ENCODE peak calls at places on chromosomes 5 and 9, in four cellular contexts. Q, S, C and L are unnamed samples.

GRCh38 chr9:87875839-87876545 is 6.7 kb upstream of the SPATA31E1 start:
- DNase-seq in C (no peak), Q (no peak), S (no peak), L (no peak)

GRCh38 chr9:75488082-75488713 is 399.9 kb downstream of the OSTF1 start:
- DNase-seq in S (no peak), Q (no peak), C (no peak), L (no peak)

GRCh38 chr9:96391021-96391765 is 7.7 kb upstream of the SLC35D2 start:
- DNase-seq in Q (no peak), C (no peak), S (no peak), L (no peak)

GRCh38 chr5:91025449-91025848 is 357.7 kb downstream of the ARRDC3 start:
- DNase-seq in Q (no peak), C (no peak), S (no peak), L (no peak)

GRCh38 chr9:134951461-134951860 is 33.7 kb upstream of the FCN1 start:
- DNase-seq in Q (peak), S (no peak), C (no peak), L (no peak)

GRCh38 chr9:113579270-113580040 is 115.9 kb downstream of the RGS3 start:
- DNase-seq in Q (no peak), S (no peak), C (no peak), L (no peak)

GRCh38 chr9:137044042-137044441 is 1.9 kb downstream of the NPDC1 start:
- DNase-seq in Q (no peak), S (no peak), C (no peak), L (no peak)

GRCh38 chr9:90420714-90421513 is 221.7 kb downstream of the DIRAS2 start:
- DNase-seq in S (no peak), Q (no peak), C (no peak), L (no peak)

GRCh38 chr5:78108564-78108963 is 185.9 kb downstream of the AP3B1 start:
- DNase-seq in C (no peak), S (no peak), Q (no peak), L (no peak)

GRCh38 chr9:21605489-21605931 is 123.4 kb upstream of the IFNE start:
- DNase-seq in C (peak), Q (no peak), S (no peak), L (no peak)

GRCh38 chr5:76942581-76942980 is 10.3 kb upstream of the CRHBP start:
- DNase-seq in Q (no peak), C (no peak), S (no peak), L (no peak)

GRCh38 chr9:130235558-130236435 is 29.8 kb upstream of the HMCN2 start:
- DNase-seq in C (peak), S (peak), Q (no peak), L (no peak)

GRCh38 chr9:137053944-137054931 is at the start of gene ENTPD2:
- DNase-seq in S (no peak), Q (no peak), C (no peak), L (no peak)

GRCh38 chr5:154475613-154476342 is 2.2 kb downstream of the HAND1 start:
- DNase-seq in C (no peak), S (no peak), Q (no peak), L (no peak)

GRCh38 chr5:143560378-143560777 is 156.9 kb upstream of the NR3C1 start:
- DNase-seq in S (no peak), Q (no peak), C (no peak), L (no peak)

GRCh38 chr9:137064027-137064879 is 6.1 kb downstream of the SAPCD2 start:
- DNase-seq in Q (no peak), S (peak), C (peak), L (no peak)

GRCh38 chr9:79053613-79054012 is 518.2 kb upstream of the TLE4 start:
- DNase-seq in Q (no peak), S (no peak), C (no peak), L (no peak)

GRCh38 chr5:112973036-112973435 is 3.6 kb upstream of the DCP2 start:
- DNase-seq in S (no peak), C (no peak), Q (no peak), L (no peak)

GRCh38 chr9:107170801-107171200 is 112.3 kb upstream of the RAD23B start:
- DNase-seq in C (no peak), Q (no peak), S (no peak), L (no peak)

GRCh38 chr5:177071671-177072385 is 14.9 kb upstream of the FGFR4 start:
- DNase-seq in S (peak), Q (no peak), C (peak), L (peak)

GRCh38 chr5:66164044-66164790 is 20.1 kb downstream of the SREK1 start:
- DNase-seq in Q (no peak), S (no peak), C (peak), L (no peak)

GRCh38 chr5:151718653-151719052 is 31.9 kb upstream of the SPARC start:
- DNase-seq in S (no peak), C (peak), Q (no peak), L (no peak)

GRCh38 chr5:58088941-58089340 is 370.9 kb downstream of the PLK2 start:
- DNase-seq in C (peak), Q (no peak), S (no peak), L (no peak)

GRCh38 chr9:110040788-110041187 is 167.2 kb downstream of the C9orf152 start:
- DNase-seq in Q (no peak), S (no peak), C (peak), L (no peak)

GRCh38 chr5:1510631-1511030 is 13.1 kb downstream of the LPCAT1 start:
- DNase-seq in C (no peak), Q (no peak), S (peak), L (peak)

GRCh38 chr9:121889990-121890563 is 203.0 kb downstream of the TTLL11 start:
- DNase-seq in S (no peak), C (no peak), Q (no peak), L (no peak)

GRCh38 chr9:29456940-29457339 is 1883.7 kb upstream of the C9orf72 start:
- DNase-seq in C (peak), Q (no peak), S (no peak), L (no peak)

GRCh38 chr5:56323505-56323904 is 90.4 kb upstream of the ANKRD55 start:
- DNase-seq in C (peak), S (no peak), Q (no peak), L (no peak)

GRCh38 chr5:103785569-103785968 is 223.0 kb upstream of the NUDT12 start:
- DNase-seq in C (peak), S (no peak), Q (no peak), L (no peak)

GRCh38 chr5:127409236-127409921 is 108.1 kb upstream of the PRRC1 start:
- DNase-seq in S (no peak), C (no peak), Q (no peak), L (no peak)

GRCh38 chr5:86837610-86838009 is 219.9 kb downstream of the COX7C start:
- DNase-seq in Q (no peak), C (no peak), S (no peak), L (no peak)

DNA sequence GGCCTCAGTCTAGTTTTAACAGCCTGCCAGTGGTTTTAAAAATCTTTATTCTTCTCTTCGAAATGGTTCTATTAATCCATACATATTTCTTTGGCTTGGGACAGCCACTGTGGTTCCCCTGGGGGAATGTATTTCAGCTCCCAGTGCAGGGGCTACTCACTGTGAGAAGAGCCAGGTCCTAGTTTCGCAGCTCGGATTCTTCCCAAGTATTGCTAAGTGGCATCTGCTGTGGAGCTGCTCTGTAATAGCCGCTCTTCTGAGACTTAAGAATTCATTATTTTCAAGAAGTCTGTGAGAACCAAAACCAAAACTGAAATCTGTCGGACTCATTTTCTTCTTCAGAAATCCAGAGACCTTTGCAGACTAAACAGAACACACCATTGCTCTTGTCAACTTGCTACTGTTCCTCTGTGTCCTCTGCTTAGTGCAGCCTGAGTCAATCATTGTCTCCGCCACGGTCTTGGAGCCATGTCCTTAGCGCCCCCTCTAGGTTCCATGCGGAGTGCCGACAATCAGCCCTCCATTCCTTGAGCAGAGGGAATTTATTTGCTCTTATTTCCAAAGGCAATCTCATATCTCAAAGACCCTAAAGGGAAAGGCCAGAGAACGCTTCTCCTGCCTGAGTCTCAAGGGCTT is 478.2 kb downstream of the SPATA31D1 start:
- DNase-seq in Q (no peak), C (peak), S (no peak), L (no peak)
- TF ChIP-seq CTCF in Q (peak), C (peak), S (no peak), L (peak)

DNA sequence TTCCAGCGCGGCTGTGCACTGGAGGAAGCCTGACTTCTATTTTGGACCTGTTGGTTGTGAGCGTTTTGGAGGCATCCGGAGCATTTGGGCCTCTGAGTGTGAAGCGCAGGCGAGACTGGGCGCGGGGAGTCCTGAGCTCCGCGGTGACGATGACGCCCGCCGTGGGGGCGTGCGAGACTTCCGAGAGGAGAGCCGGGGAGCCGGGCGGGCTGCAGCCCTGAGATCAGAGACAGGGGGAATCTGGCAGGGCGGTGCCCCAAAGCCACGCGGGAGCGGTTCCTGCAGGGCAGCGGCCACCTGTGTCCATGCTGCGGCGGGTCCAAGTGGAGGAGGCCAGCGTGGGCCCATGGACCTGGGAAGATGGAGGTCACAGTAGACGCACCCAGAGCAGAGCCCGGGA is 47.4 kb downstream of the NTNG2 start:
- DNase-seq in C (no peak), S (no peak), Q (no peak), L (no peak)
- TF ChIP-seq CTCF in C (no peak), S (no peak), Q (no peak), L (no peak)

DNA sequence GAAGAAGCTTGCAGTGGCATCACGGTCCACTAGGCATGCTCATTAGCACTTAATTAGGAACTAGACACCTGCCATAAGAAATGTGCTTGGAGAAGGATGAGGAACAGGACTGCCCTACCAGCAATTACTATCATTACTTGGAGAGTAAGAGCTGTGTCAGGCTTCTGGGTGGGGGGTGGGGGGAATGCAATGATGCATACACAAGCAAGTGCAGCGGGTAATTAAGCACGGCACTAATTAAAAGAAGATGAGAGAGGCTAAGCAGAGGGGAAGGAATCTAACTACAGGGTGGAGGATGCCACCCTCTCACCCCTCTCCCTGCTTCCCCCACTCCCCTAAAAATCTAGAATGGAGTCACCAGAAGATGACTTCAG is 53.1 kb downstream of the TLE1 start:
- DNase-seq in Q (no peak), S (no peak), C (no peak), L (no peak)
- TF ChIP-seq CTCF in Q (no peak), S (no peak), C (no peak), L (no peak)

DNA sequence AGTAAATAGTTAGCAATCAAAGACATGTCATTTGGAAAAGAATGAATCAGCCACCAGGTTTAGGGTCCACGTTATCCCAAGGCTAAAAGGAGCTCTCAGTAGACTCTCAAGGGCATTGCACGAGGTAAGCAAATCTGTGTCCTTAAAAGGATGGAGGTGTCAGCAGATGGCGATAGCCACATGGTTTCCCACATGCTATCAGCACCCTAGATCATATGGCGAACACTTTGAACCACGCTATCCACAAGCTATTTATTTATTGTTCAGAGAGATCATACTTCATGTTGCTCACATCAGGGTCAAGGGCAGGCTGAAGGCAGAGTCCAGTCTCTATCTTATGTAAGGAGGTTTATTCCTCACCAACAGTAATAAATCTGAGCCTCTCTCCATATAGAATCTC is 43.7 kb downstream of the CDH6 start:
- DNase-seq in Q (no peak), S (no peak), C (peak), L (no peak)
- TF ChIP-seq CTCF in Q (no peak), S (no peak), C (no peak), L (no peak)

GRCh38 chr9:92962846-92963245 is 15.5 kb downstream of the FGD3 start:
- DNase-seq in Q (peak), S (no peak), C (no peak), L (no peak)
- TF ChIP-seq CTCF in Q (no peak), S (no peak), C (no peak), L (no peak)

DNA sequence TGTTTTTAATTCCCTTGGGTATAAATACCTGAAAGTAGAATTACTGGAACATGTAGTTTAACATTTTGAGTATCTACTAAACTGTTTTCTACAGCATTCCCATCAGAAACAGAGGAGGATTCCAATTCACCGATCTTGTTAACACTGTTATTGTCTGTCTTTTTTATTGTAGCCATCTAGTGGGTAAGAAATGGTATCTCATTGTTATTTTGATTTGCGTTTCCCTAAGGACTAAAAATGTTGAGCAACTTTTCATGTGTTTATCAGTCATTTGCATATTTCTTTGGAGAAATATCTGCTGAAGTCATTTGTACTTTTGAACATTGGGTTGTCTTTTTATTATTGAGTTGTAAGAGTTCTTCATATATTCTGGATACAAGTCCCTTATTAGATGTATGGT is 135.2 kb upstream of the NFIL3 start:
- DNase-seq in S (no peak), C (peak), Q (no peak), L (no peak)
- TF ChIP-seq CTCF in S (no peak), C (no peak), Q (no peak), L (peak)